ENCODE peak calls at places on chromosomes 12 and 14, in nine cellular contexts. H is A549, X is body of pancreas, F is spleen, V is psoas muscle, P is GM23338, L is AG04450, A is stomach, Q is heart right ventricle. Y is an unnamed sample.

GRCh38 chr12:52023182-52023975 is 16.6 kb downstream of the TAMALIN start:
- DNase-seq in H (peak), X (peak), F (peak), V (peak), P (peak), L (no peak), A (peak), Q (peak), Y (peak)

GRCh38 chr12:74538491-74539258 is 1.0 kb downstream of the ATXN7L3B start:
- DNase-seq in H (no peak), X (no peak), F (peak), V (no peak), P (no peak), L (no peak), A (no peak), Q (no peak), Y (peak)

GRCh38 chr14:70971588-70971987 is 64.3 kb downstream of the PCNX1 start:
- DNase-seq in H (no peak), X (no peak), F (no peak), V (no peak), P (peak), L (no peak), A (no peak), Q (no peak), Y (no peak)

GRCh38 chr12:67958187-67958586 is 31.1 kb upstream of the IFNG-AS1 start:
- DNase-seq in H (no peak), X (no peak), F (no peak), V (no peak), P (no peak), L (no peak), A (no peak), Q (no peak), Y (no peak)

GRCh38 chr14:23076785-23077408 is 18.0 kb downstream of the ACIN1 start:
- DNase-seq in H (no peak), X (no peak), F (no peak), V (no peak), P (peak), L (no peak), A (no peak), Q (no peak), Y (peak)

GRCh38 chr12:112096667-112097066 is 11.9 kb downstream of the NAA25 start:
- DNase-seq in H (peak), X (no peak), F (no peak), V (no peak), P (no peak), L (no peak), A (no peak), Q (no peak), Y (peak)

GRCh38 chr14:99564256-99564902 is 39.6 kb downstream of the CCDC85C start:
- DNase-seq in H (no peak), X (peak), F (no peak), V (no peak), P (no peak), L (peak), A (peak), Q (peak), Y (peak)

GRCh38 chr12:94753071-94753779 is 102.9 kb upstream of the TMCC3 start:
- DNase-seq in H (no peak), X (peak), F (no peak), V (peak), P (peak), L (no peak), A (no peak), Q (no peak), Y (peak)

GRCh38 chr14:36553650-36554260 is 28.7 kb downstream of the NKX2-8 start:
- DNase-seq in H (peak), X (peak), F (no peak), V (no peak), P (peak), L (peak), A (no peak), Q (no peak), Y (peak)

GRCh38 chr14:23376477-23377200 is at the start of gene CMTM5:
- DNase-seq in H (no peak), X (no peak), F (no peak), V (no peak), P (peak), L (no peak), A (no peak), Q (peak), Y (peak)

GRCh38 chr14:93891756-93892504 is 35.2 kb upstream of the FAM181A start:
- DNase-seq in H (no peak), X (no peak), F (no peak), V (no peak), P (no peak), L (no peak), A (no peak), Q (no peak), Y (no peak)

GRCh38 chr12:124517260-124518050 is 50.0 kb downstream of the NCOR2 start:
- DNase-seq in H (peak), X (peak), F (no peak), V (peak), P (no peak), L (no peak), A (peak), Q (peak), Y (no peak)

GRCh38 chr12:48979602-48980388 is 1.7 kb downstream of the WNT1 start:
- DNase-seq in H (no peak), X (no peak), F (peak), V (peak), P (peak), L (no peak), A (peak), Q (no peak), Y (no peak)

GRCh38 chr14:35338731-35339405 is 46.7 kb downstream of the PSMA6 start:
- DNase-seq in H (no peak), X (no peak), F (no peak), V (no peak), P (no peak), L (no peak), A (no peak), Q (no peak), Y (no peak)

GRCh38 chr14:95063391-95063790 is 93.9 kb downstream of the DICER1 start:
- DNase-seq in H (no peak), X (no peak), F (no peak), V (no peak), P (no peak), L (no peak), A (no peak), Q (no peak), Y (no peak)

GRCh38 chr12:50049254-50050118 is 7.9 kb upstream of the ASIC1 start:
- DNase-seq in H (no peak), X (no peak), F (no peak), V (no peak), P (no peak), L (no peak), A (no peak), Q (no peak), Y (no peak)

GRCh38 chr12:54628186-54628846 is 6.4 kb downstream of the LACRT start:
- DNase-seq in H (no peak), X (no peak), F (no peak), V (no peak), P (no peak), L (no peak), A (no peak), Q (no peak), Y (no peak)

GRCh38 chr12:54624316-54625279 is 10.1 kb downstream of the LACRT start:
- DNase-seq in H (no peak), X (no peak), F (no peak), V (no peak), P (peak), L (no peak), A (no peak), Q (no peak), Y (peak)

GRCh38 chr12:54616933-54617535 is 17.7 kb downstream of the LACRT start:
- DNase-seq in H (no peak), X (no peak), F (no peak), V (no peak), P (no peak), L (no peak), A (no peak), Q (no peak), Y (no peak)

GRCh38 chr12:54627304-54627703 is 7.4 kb downstream of the LACRT start:
- DNase-seq in H (no peak), X (no peak), F (no peak), V (no peak), P (no peak), L (no peak), A (no peak), Q (no peak), Y (no peak)

GRCh38 chr12:54622463-54623183 is 12.1 kb downstream of the LACRT start:
- DNase-seq in H (no peak), X (no peak), F (no peak), V (no peak), P (peak), L (no peak), A (no peak), Q (no peak), Y (no peak)
- TF ChIP-seq CTCF in H (no peak), X (peak), F (no peak), V (peak), P (peak), L (peak), A (no peak), Q (no peak), Y (peak)

GRCh38 chr12:116665666-116666304 is 72.1 kb downstream of the SPRING1 start:
- DNase-seq in H (no peak), X (no peak), F (no peak), V (no peak), P (peak), L (no peak), A (no peak), Q (peak), Y (no peak)
- H3K27ac ChIP-seq in H (no peak), X (no peak), F (no peak), V (no peak), P (no peak), L (no peak), A (no peak), Q (peak), Y (no peak)

DNA sequence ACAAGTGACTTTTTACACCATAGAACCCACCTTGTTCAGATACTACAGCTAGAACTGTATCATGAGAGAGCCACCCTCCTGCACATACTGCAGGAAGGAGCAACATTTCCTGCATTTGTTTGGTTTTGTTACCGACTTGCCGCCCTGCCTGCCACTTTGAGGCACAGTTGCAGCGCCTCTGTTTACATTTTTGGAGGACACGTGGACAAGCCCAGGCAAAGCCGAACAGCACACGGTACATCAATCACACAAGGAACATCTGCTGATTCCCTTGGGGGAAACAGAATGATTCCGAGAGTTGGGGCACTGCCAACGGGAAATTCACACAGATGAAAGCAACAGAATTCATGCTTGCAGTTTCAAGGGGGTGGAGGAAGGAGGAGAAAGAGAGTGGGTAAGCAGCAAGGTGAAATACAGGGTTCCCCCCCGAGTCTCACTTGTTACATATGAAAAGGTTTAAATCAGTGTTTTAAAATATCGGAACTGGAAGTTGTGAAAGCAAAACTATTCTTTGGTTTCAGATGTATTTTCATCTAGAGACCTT is 110.7 kb downstream of the BTG1 start:
- DNase-seq in H (peak), X (peak), F (peak), V (peak), P (no peak), L (peak), A (peak), Q (peak), Y (peak)
- H3K4me3 ChIP-seq in H (peak), X (no peak), F (peak), V (peak), P (no peak), L (peak), A (peak), Q (peak), Y (no peak)

GRCh38 chr14:103189481-103190470 is 66.5 kb downstream of the TNFAIP2 start:
- DNase-seq in H (no peak), X (no peak), F (no peak), V (no peak), P (peak), L (no peak), A (no peak), Q (no peak), Y (no peak)
- TF ChIP-seq CTCF in H (no peak), X (no peak), F (no peak), V (no peak), P (no peak), L (no peak), A (no peak), Q (no peak), Y (no peak)

GRCh38 chr14:74955229-74955999 is at the start of gene PGF:
- DNase-seq in H (peak), X (peak), F (peak), V (peak), P (peak), L (no peak), A (peak), Q (peak), Y (peak)
- H3K27ac ChIP-seq in H (peak), X (no peak), F (no peak), V (peak), P (no peak), L (no peak), A (no peak), Q (peak), Y (peak)

DNA sequence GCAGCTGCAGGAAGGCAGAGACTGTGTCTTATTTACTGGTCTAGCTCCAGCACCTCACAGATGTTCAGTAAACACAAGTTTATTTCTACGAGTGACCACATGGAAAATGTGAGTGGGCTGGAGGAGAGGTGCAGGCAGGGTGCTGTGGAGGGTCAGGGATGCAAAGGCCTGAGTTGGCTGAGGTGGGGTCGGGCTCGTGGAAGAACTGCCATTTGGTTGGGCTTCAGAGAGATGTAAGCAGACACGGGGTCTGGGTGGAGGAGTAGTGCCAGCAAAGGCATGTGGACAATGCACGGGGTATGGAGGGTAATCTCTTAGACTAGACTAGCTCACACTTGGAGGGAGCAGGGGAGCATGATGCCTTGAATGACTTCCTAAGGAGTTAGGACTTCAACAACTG is 117.4 kb upstream of the RTL1 start:
- DNase-seq in H (no peak), X (no peak), F (peak), V (no peak), P (no peak), L (no peak), A (peak), Q (no peak), Y (no peak)
- H3K4me3 ChIP-seq in H (no peak), X (no peak), F (no peak), V (no peak), P (no peak), L (no peak), A (no peak), Q (no peak), Y (no peak)

Y was measured in cardiac muscle cell.